ENCODE peak calls at places on chromosomes 1 and 21, in six cellular contexts. One of them, this sample, is unnamed. For H3K36me3, the result is how much of the 10 kb centered on the place peaks cover.

GRCh38 chr21:42360317-42360716 is 6.0 kb downstream of the TFF1 start:
- DNase-seq in CD8-positive, alpha-beta memory T cell: no peak
- DNase-seq in aorta: peak
- DNase-seq in upper lobe of right lung: no peak
- DNase-seq in DND-41: peak
- DNase-seq in small intestine: no peak
- DNase-seq in this sample: no peak

GRCh38 chr21:33286600-33287456 is 20.7 kb downstream of the IL10RB start:
- DNase-seq in small intestine: peak
- DNase-seq in aorta: peak
- DNase-seq in upper lobe of right lung: no peak
- DNase-seq in CD8-positive, alpha-beta memory T cell: no peak
- DNase-seq in DND-41: no peak
- DNase-seq in this sample: no peak

GRCh38 chr1:81174811-81175476 is 625.8 kb upstream of the ADGRL2 start:
- DNase-seq in small intestine: peak
- DNase-seq in upper lobe of right lung: no peak
- DNase-seq in CD8-positive, alpha-beta memory T cell: no peak
- DNase-seq in DND-41: no peak
- DNase-seq in aorta: no peak
- DNase-seq in this sample: peak

GRCh38 chr1:227928811-227929375 is 18.8 kb downstream of the WNT9A start:
- DNase-seq in small intestine: no peak
- DNase-seq in aorta: no peak
- DNase-seq in CD8-positive, alpha-beta memory T cell: no peak
- DNase-seq in upper lobe of right lung: no peak
- DNase-seq in DND-41: no peak
- DNase-seq in this sample: no peak

GRCh38 chr21:46294647-46295176 is 8.6 kb downstream of the YBEY start:
- DNase-seq in small intestine: no peak
- DNase-seq in CD8-positive, alpha-beta memory T cell: no peak
- DNase-seq in aorta: no peak
- DNase-seq in DND-41: no peak
- DNase-seq in upper lobe of right lung: no peak
- DNase-seq in this sample: no peak

GRCh38 chr1:201584510-201584991 is 45.6 kb downstream of the NAV1 start:
- DNase-seq in aorta: no peak
- DNase-seq in small intestine: no peak
- DNase-seq in upper lobe of right lung: peak
- DNase-seq in CD8-positive, alpha-beta memory T cell: no peak
- DNase-seq in DND-41: no peak
- DNase-seq in this sample: no peak

GRCh38 chr1:12087797-12088314 is 24.8 kb downstream of the TNFRSF8 start:
- DNase-seq in aorta: no peak
- DNase-seq in upper lobe of right lung: no peak
- DNase-seq in CD8-positive, alpha-beta memory T cell: peak
- DNase-seq in DND-41: peak
- DNase-seq in small intestine: no peak
- DNase-seq in this sample: no peak

GRCh38 chr1:220680085-220680687 is 10.0 kb upstream of the C1orf115 start:
- DNase-seq in aorta: no peak
- DNase-seq in small intestine: peak
- DNase-seq in DND-41: no peak
- DNase-seq in upper lobe of right lung: no peak
- DNase-seq in CD8-positive, alpha-beta memory T cell: no peak
- DNase-seq in this sample: no peak

GRCh38 chr1:42221952-42222606 is 57.5 kb upstream of the GUCA2A start:
- DNase-seq in upper lobe of right lung: no peak
- DNase-seq in CD8-positive, alpha-beta memory T cell: no peak
- DNase-seq in DND-41: no peak
- DNase-seq in small intestine: no peak
- DNase-seq in aorta: no peak
- DNase-seq in this sample: no peak

GRCh38 chr1:89826594-89826993 is 5.8 kb downstream of the LRRC8D start:
- DNase-seq in DND-41: no peak
- DNase-seq in small intestine: no peak
- DNase-seq in CD8-positive, alpha-beta memory T cell: no peak
- DNase-seq in aorta: no peak
- DNase-seq in upper lobe of right lung: no peak
- DNase-seq in this sample: no peak

GRCh38 chr1:53508991-53509663 is 49.9 kb downstream of the DMRTB1 start:
- DNase-seq in CD8-positive, alpha-beta memory T cell: no peak
- DNase-seq in upper lobe of right lung: no peak
- DNase-seq in aorta: no peak
- DNase-seq in DND-41: no peak
- DNase-seq in small intestine: no peak
- DNase-seq in this sample: no peak

GRCh38 chr1:61322008-61322744 is 239.8 kb downstream of the NFIA start:
- DNase-seq in CD8-positive, alpha-beta memory T cell: no peak
- DNase-seq in aorta: no peak
- DNase-seq in upper lobe of right lung: no peak
- DNase-seq in DND-41: no peak
- DNase-seq in small intestine: no peak
- DNase-seq in this sample: no peak

GRCh38 chr1:39729030-39729429 is 9.7 kb upstream of the PPIE start:
- DNase-seq in aorta: no peak
- DNase-seq in DND-41: no peak
- DNase-seq in small intestine: no peak
- DNase-seq in upper lobe of right lung: no peak
- DNase-seq in CD8-positive, alpha-beta memory T cell: no peak
- DNase-seq in this sample: no peak

GRCh38 chr1:3319874-3320245 is 134.6 kb upstream of the ARHGEF16 start:
- DNase-seq in CD8-positive, alpha-beta memory T cell: no peak
- DNase-seq in aorta: no peak
- DNase-seq in small intestine: peak
- DNase-seq in upper lobe of right lung: no peak
- DNase-seq in DND-41: peak
- DNase-seq in this sample: peak

GRCh38 chr1:44590475-44590874 is 83.8 kb downstream of the TMEM53 start:
- DNase-seq in aorta: no peak
- DNase-seq in small intestine: no peak
- DNase-seq in DND-41: no peak
- DNase-seq in CD8-positive, alpha-beta memory T cell: no peak
- DNase-seq in upper lobe of right lung: no peak
- DNase-seq in this sample: no peak

GRCh38 chr1:25922064-25922632 is 15.9 kb upstream of the STMN1 start:
- DNase-seq in small intestine: no peak
- DNase-seq in upper lobe of right lung: no peak
- DNase-seq in aorta: no peak
- DNase-seq in DND-41: no peak
- DNase-seq in CD8-positive, alpha-beta memory T cell: no peak
- DNase-seq in this sample: no peak

GRCh38 chr1:162878000-162878596 is 17.1 kb upstream of the CCDC190 start:
- DNase-seq in upper lobe of right lung: no peak
- DNase-seq in DND-41: peak
- DNase-seq in small intestine: peak
- DNase-seq in CD8-positive, alpha-beta memory T cell: no peak
- DNase-seq in aorta: peak
- DNase-seq in this sample: no peak

GRCh38 chr21:41647806-41648561 is 118.9 kb downstream of the RIPK4 start:
- DNase-seq in aorta: no peak
- DNase-seq in small intestine: no peak
- DNase-seq in upper lobe of right lung: no peak
- DNase-seq in CD8-positive, alpha-beta memory T cell: no peak
- DNase-seq in DND-41: no peak
- DNase-seq in this sample: no peak

GRCh38 chr1:166685200-166685599 is 154.1 kb upstream of the POGK start:
- DNase-seq in aorta: no peak
- DNase-seq in CD8-positive, alpha-beta memory T cell: no peak
- DNase-seq in upper lobe of right lung: no peak
- DNase-seq in DND-41: no peak
- DNase-seq in small intestine: no peak
- DNase-seq in this sample: no peak

GRCh38 chr21:34372321-34372720 is 3.0 kb upstream of the SMIM11 start:
- DNase-seq in CD8-positive, alpha-beta memory T cell: no peak
- DNase-seq in aorta: no peak
- DNase-seq in DND-41: no peak
- DNase-seq in upper lobe of right lung: no peak
- DNase-seq in small intestine: no peak
- DNase-seq in this sample: no peak

GRCh38 chr1:53705446-53706096 is 33.4 kb downstream of the GLIS1 start:
- DNase-seq in CD8-positive, alpha-beta memory T cell: no peak
- DNase-seq in small intestine: no peak
- DNase-seq in aorta: peak
- DNase-seq in upper lobe of right lung: no peak
- DNase-seq in DND-41: no peak
- DNase-seq in this sample: no peak

GRCh38 chr1:207103892-207104373 is at the start of gene C4BPA:
- DNase-seq in CD8-positive, alpha-beta memory T cell: no peak
- DNase-seq in DND-41: no peak
- DNase-seq in small intestine: peak
- DNase-seq in upper lobe of right lung: no peak
- DNase-seq in aorta: no peak
- DNase-seq in this sample: no peak

GRCh38 chr1:213284626-213285025 is 233.6 kb downstream of the RPS6KC1 start:
- DNase-seq in small intestine: no peak
- DNase-seq in upper lobe of right lung: no peak
- DNase-seq in CD8-positive, alpha-beta memory T cell: no peak
- DNase-seq in aorta: no peak
- DNase-seq in DND-41: no peak
- DNase-seq in this sample: no peak

GRCh38 chr1:10943991-10944730 is 68.3 kb upstream of the TARDBP start:
- DNase-seq in CD8-positive, alpha-beta memory T cell: no peak
- DNase-seq in DND-41: no peak
- DNase-seq in aorta: no peak
- DNase-seq in small intestine: peak
- DNase-seq in upper lobe of right lung: no peak
- DNase-seq in this sample: peak

GRCh38 chr1:42146916-42147320 is 6.3 kb upstream of the GUCA2B start:
- DNase-seq in small intestine: peak
- DNase-seq in CD8-positive, alpha-beta memory T cell: peak
- DNase-seq in DND-41: peak
- DNase-seq in aorta: peak
- DNase-seq in upper lobe of right lung: peak
- DNase-seq in this sample: peak

GRCh38 chr21:44485796-44486195 is 30.5 kb downstream of the LRRC3 start:
- DNase-seq in CD8-positive, alpha-beta memory T cell: no peak
- DNase-seq in upper lobe of right lung: no peak
- DNase-seq in DND-41: no peak
- DNase-seq in aorta: no peak
- DNase-seq in small intestine: no peak
- DNase-seq in this sample: no peak

GRCh38 chr1:74686941-74687340 is 13.3 kb upstream of the ERICH3 start:
- DNase-seq in CD8-positive, alpha-beta memory T cell: no peak
- DNase-seq in aorta: no peak
- DNase-seq in DND-41: no peak
- DNase-seq in upper lobe of right lung: no peak
- DNase-seq in small intestine: no peak
- DNase-seq in this sample: no peak

GRCh38 chr1:51237313-51237700 is 1.2 kb downstream of the RNF11 start:
- DNase-seq in aorta: no peak
- DNase-seq in upper lobe of right lung: no peak
- DNase-seq in CD8-positive, alpha-beta memory T cell: no peak
- DNase-seq in small intestine: peak
- DNase-seq in DND-41: no peak
- DNase-seq in this sample: no peak

GRCh38 chr1:216045400-216045799 is 377.8 kb downstream of the USH2A start:
- DNase-seq in aorta: no peak
- DNase-seq in small intestine: no peak
- DNase-seq in CD8-positive, alpha-beta memory T cell: no peak
- DNase-seq in DND-41: no peak
- DNase-seq in upper lobe of right lung: no peak
- DNase-seq in this sample: no peak

DNA sequence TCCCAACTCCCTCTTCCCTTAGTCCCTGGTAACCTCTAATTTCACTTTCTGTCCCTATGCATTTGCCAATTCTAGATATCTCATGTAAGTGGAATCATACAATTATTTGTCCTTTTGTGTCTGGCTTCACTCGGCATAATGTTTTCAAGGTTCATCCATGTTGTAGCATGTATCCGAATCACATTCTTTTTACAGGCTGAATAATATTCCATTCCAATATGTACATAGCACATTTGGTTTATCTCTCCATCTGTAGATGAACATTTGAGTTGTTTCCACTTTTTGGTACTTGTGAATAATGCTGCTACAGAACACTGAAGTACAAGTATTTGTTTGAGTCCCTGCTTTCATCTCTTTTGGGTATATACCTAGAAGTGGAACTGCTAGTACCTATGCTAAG is 857 bp upstream of the LYPLAL1 start:
- DNase-seq in upper lobe of right lung: no peak
- DNase-seq in DND-41: no peak
- DNase-seq in small intestine: no peak
- DNase-seq in CD8-positive, alpha-beta memory T cell: no peak
- DNase-seq in aorta: no peak
- DNase-seq in this sample: no peak
- H3K4me3 ChIP-seq in upper lobe of right lung: peak
- H3K4me3 ChIP-seq in DND-41: no peak
- H3K4me3 ChIP-seq in small intestine: no peak
- H3K4me3 ChIP-seq in CD8-positive, alpha-beta memory T cell: no peak
- H3K4me3 ChIP-seq in aorta: peak
- H3K4me3 ChIP-seq in this sample: no peak

DNA sequence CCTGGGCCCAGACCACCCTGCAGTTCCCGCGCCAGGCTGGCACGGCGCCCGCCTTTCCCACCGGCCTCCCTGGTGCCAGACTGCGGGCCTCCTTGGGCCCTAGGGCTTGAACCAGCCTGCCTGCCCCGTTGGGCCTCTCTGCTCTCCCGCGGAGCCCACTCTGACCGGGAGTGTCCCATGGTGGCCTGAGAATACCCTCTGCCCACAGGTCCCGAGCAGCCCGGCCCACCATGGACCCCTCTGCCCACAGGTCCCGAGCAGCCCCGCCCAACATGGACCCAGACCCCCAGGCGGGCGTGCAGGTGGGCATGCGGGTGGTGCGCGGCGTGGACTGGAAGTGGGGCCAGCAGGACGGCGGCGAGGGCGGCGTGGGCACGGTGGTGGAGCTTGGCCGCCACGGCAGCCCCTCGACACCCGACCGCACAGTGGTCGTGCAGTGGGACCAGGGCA is 7.9 kb downstream of the MIB2 start:
- DNase-seq in upper lobe of right lung: peak
- DNase-seq in DND-41: no peak
- DNase-seq in aorta: peak
- DNase-seq in CD8-positive, alpha-beta memory T cell: no peak
- DNase-seq in small intestine: no peak
- DNase-seq in this sample: no peak
- H3K36me3 ChIP-seq in upper lobe of right lung: under half
- H3K36me3 ChIP-seq in DND-41: under half
- H3K36me3 ChIP-seq in aorta: under half
- H3K36me3 ChIP-seq in CD8-positive, alpha-beta memory T cell: under half
- H3K36me3 ChIP-seq in small intestine: under half
- H3K36me3 ChIP-seq in this sample: under half

DNA sequence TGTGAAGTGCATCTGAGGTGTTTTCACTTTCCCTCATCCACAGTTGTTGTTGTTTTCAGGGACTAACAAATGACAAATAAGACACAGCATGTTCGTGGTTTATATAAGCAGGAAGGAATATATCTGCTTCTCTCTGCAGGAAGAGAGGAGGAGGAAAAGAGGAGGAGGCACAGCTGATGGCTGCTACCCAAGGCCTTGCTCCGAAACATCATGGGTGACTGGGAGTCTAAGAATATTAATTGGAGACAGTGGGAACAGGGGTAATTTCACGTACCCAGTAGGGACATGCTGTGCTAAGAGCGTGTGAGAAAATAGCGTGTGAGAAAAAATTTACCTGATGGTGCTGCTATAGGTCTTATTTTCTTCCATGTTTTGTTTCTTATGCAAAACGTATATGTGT is 191.8 kb downstream of the CACNA1E start:
- DNase-seq in aorta: no peak
- DNase-seq in upper lobe of right lung: no peak
- DNase-seq in CD8-positive, alpha-beta memory T cell: no peak
- DNase-seq in DND-41: no peak
- DNase-seq in small intestine: no peak
- DNase-seq in this sample: no peak
- H3K27ac ChIP-seq in aorta: no peak
- H3K27ac ChIP-seq in upper lobe of right lung: no peak
- H3K27ac ChIP-seq in CD8-positive, alpha-beta memory T cell: no peak
- H3K27ac ChIP-seq in DND-41: no peak
- H3K27ac ChIP-seq in small intestine: no peak
- H3K27ac ChIP-seq in this sample: no peak

GRCh38 chr1:31714442-31715096 is 10.8 kb upstream of the COL16A1 start:
- DNase-seq in CD8-positive, alpha-beta memory T cell: peak
- DNase-seq in small intestine: peak
- DNase-seq in DND-41: no peak
- DNase-seq in upper lobe of right lung: no peak
- DNase-seq in aorta: peak
- DNase-seq in this sample: peak
- H3K4me3 ChIP-seq in CD8-positive, alpha-beta memory T cell: no peak
- H3K4me3 ChIP-seq in small intestine: peak
- H3K4me3 ChIP-seq in DND-41: no peak
- H3K4me3 ChIP-seq in upper lobe of right lung: peak
- H3K4me3 ChIP-seq in aorta: no peak
- H3K4me3 ChIP-seq in this sample: peak

This sample was measured in Peyer's patch.